ENCODE peak calls at places on chromosomes 2 and 18, in eight cellular contexts. One of them, this sample, is unnamed.

GRCh38 chr18:41391616-41392610 is 563.1 kb upstream of the PIK3C3 start:
- DNase-seq in AG09309: no peak
- DNase-seq in body of pancreas: peak; percentile 28
- DNase-seq in mammary epithelial cell: peak; percentile 34
- DNase-seq in fibroblast of lung: peak; percentile 72
- DNase-seq in GM20000: peak; percentile 14
- DNase-seq in epithelial cell of esophagus: peak; percentile 68
- DNase-seq in H9: peak; percentile 74
- DNase-seq in this sample: peak; percentile 32

GRCh38 chr18:50950626-50951025 is 17.2 kb upstream of the ELAC1 start:
- DNase-seq in AG09309: no peak
- DNase-seq in body of pancreas: no peak
- DNase-seq in mammary epithelial cell: no peak
- DNase-seq in fibroblast of lung: no peak
- DNase-seq in GM20000: no peak
- DNase-seq in epithelial cell of esophagus: no peak
- DNase-seq in H9: no peak
- DNase-seq in this sample: no peak

GRCh38 chr2:197073701-197074433 is 147.4 kb upstream of the PGAP1 start:
- DNase-seq in AG09309: no peak
- DNase-seq in body of pancreas: peak; percentile 20
- DNase-seq in mammary epithelial cell: no peak
- DNase-seq in fibroblast of lung: peak; percentile 62
- DNase-seq in GM20000: peak; percentile 17
- DNase-seq in epithelial cell of esophagus: no peak
- DNase-seq in H9: no peak
- DNase-seq in this sample: no peak

GRCh38 chr2:96772903-96773675 is 12.4 kb downstream of the CNNM4 start:
- DNase-seq in AG09309: no peak
- DNase-seq in body of pancreas: no peak
- DNase-seq in mammary epithelial cell: no peak
- DNase-seq in fibroblast of lung: no peak
- DNase-seq in GM20000: peak; percentile 64
- DNase-seq in epithelial cell of esophagus: no peak
- DNase-seq in H9: no peak
- DNase-seq in this sample: no peak

GRCh38 chr2:104900608-104901007 is 46.7 kb downstream of the POU3F3 start:
- DNase-seq in AG09309: no peak
- DNase-seq in body of pancreas: no peak
- DNase-seq in mammary epithelial cell: no peak
- DNase-seq in fibroblast of lung: no peak
- DNase-seq in GM20000: no peak
- DNase-seq in epithelial cell of esophagus: no peak
- DNase-seq in H9: no peak
- DNase-seq in this sample: no peak

GRCh38 chr18:58051765-58052460 is 7.9 kb downstream of the NEDD4L start:
- DNase-seq in AG09309: no peak
- DNase-seq in body of pancreas: no peak
- DNase-seq in mammary epithelial cell: peak; percentile 32
- DNase-seq in fibroblast of lung: peak; percentile 53
- DNase-seq in GM20000: peak; percentile 49
- DNase-seq in epithelial cell of esophagus: peak; percentile 31
- DNase-seq in H9: no peak
- DNase-seq in this sample: no peak

GRCh38 chr18:48989304-48990284 is 38.8 kb upstream of the SMAD7 start:
- DNase-seq in AG09309: no peak
- DNase-seq in body of pancreas: no peak
- DNase-seq in mammary epithelial cell: no peak
- DNase-seq in fibroblast of lung: peak; percentile 48
- DNase-seq in GM20000: no peak
- DNase-seq in epithelial cell of esophagus: no peak
- DNase-seq in H9: no peak
- DNase-seq in this sample: no peak

GRCh38 chr2:239194731-239195317 is 206.0 kb downstream of the HDAC4 start:
- DNase-seq in AG09309: no peak
- DNase-seq in body of pancreas: no peak
- DNase-seq in mammary epithelial cell: no peak
- DNase-seq in fibroblast of lung: no peak
- DNase-seq in GM20000: no peak
- DNase-seq in epithelial cell of esophagus: no peak
- DNase-seq in H9: peak; percentile 24
- DNase-seq in this sample: no peak

GRCh38 chr2:190267302-190267701 is 52.3 kb downstream of the HIBCH start:
- DNase-seq in AG09309: peak; percentile 39
- DNase-seq in body of pancreas: no peak
- DNase-seq in mammary epithelial cell: peak; percentile 74
- DNase-seq in fibroblast of lung: peak; percentile 73
- DNase-seq in GM20000: no peak
- DNase-seq in epithelial cell of esophagus: peak; percentile 76
- DNase-seq in H9: no peak
- DNase-seq in this sample: peak; percentile 50

GRCh38 chr18:64699116-64699515 is 550.2 kb upstream of the LINC00305 start:
- DNase-seq in AG09309: no peak
- DNase-seq in body of pancreas: no peak
- DNase-seq in mammary epithelial cell: no peak
- DNase-seq in fibroblast of lung: no peak
- DNase-seq in GM20000: no peak
- DNase-seq in epithelial cell of esophagus: no peak
- DNase-seq in H9: no peak
- DNase-seq in this sample: no peak

GRCh38 chr18:4004176-4004829 is 450.8 kb downstream of the DLGAP1 start:
- DNase-seq in AG09309: no peak
- DNase-seq in body of pancreas: no peak
- DNase-seq in mammary epithelial cell: peak; percentile 67
- DNase-seq in fibroblast of lung: peak; percentile 52
- DNase-seq in GM20000: no peak
- DNase-seq in epithelial cell of esophagus: peak; percentile 54
- DNase-seq in H9: no peak
- DNase-seq in this sample: no peak

DNA sequence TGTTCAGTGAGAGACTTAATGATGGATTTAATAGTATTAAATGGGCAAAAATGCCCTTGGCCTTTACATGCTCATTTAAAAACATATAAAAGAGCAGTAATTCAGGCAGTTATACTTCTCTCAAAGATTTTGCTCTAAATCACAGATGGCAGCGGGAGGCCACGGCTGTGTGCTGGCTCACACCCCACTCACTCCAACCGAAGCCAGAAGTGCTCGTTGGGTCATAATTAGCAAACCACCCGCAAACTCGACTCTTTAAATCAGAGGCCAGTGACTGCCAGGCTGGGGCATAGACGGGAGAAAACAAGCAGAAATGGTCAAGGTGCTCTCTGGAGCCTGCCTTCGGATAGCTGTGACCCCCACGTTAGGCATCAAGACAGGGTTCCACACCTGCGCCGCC is 297.2 kb upstream of the REV1 start:
- DNase-seq in AG09309: no peak
- DNase-seq in body of pancreas: no peak
- DNase-seq in mammary epithelial cell: no peak
- DNase-seq in fibroblast of lung: no peak
- DNase-seq in GM20000: no peak
- DNase-seq in epithelial cell of esophagus: no peak
- DNase-seq in H9: no peak
- DNase-seq in this sample: no peak
- TF ChIP-seq CTCF in AG09309: no peak
- TF ChIP-seq CTCF in body of pancreas: no peak
- TF ChIP-seq CTCF in mammary epithelial cell: no peak
- TF ChIP-seq CTCF in fibroblast of lung: no peak
- TF ChIP-seq CTCF in GM20000: no peak
- TF ChIP-seq CTCF in epithelial cell of esophagus: no peak
- TF ChIP-seq CTCF in H9: no peak
- TF ChIP-seq CTCF in this sample: no peak

DNA sequence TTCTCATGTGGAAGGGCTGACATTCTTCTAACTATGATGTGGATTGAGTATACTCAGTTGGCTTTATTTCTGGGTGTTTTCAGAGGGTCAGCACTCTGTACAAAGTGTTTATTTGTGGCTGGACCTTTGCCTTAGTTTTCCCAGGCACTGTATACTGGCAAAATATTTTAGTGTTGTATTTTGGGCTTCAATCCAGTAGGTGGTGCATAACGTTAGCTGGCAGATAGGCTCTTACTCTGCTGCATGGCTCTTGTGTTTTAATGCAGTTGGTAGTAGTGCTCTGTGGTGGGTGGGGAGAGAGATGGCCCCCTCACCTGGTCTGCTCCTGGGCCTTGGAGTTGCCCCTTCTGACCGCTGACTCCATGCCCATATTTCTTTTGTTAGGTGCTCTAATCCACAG is 75.6 kb upstream of the REG3A start:
- DNase-seq in AG09309: no peak
- DNase-seq in body of pancreas: no peak
- DNase-seq in mammary epithelial cell: no peak
- DNase-seq in fibroblast of lung: no peak
- DNase-seq in GM20000: no peak
- DNase-seq in epithelial cell of esophagus: no peak
- DNase-seq in H9: no peak
- DNase-seq in this sample: no peak
- TF ChIP-seq CTCF in AG09309: no peak
- TF ChIP-seq CTCF in body of pancreas: peak; percentile 38
- TF ChIP-seq CTCF in mammary epithelial cell: no peak
- TF ChIP-seq CTCF in fibroblast of lung: no peak
- TF ChIP-seq CTCF in GM20000: no peak
- TF ChIP-seq CTCF in epithelial cell of esophagus: no peak
- TF ChIP-seq CTCF in H9: peak; percentile 60
- TF ChIP-seq CTCF in this sample: no peak

GRCh38 chr2:7033136-7033960 is 116.1 kb downstream of the RNF144A start:
- DNase-seq in AG09309: no peak
- DNase-seq in body of pancreas: no peak
- DNase-seq in mammary epithelial cell: no peak
- DNase-seq in fibroblast of lung: no peak
- DNase-seq in GM20000: no peak
- DNase-seq in epithelial cell of esophagus: no peak
- DNase-seq in H9: no peak
- DNase-seq in this sample: no peak

GRCh38 chr2:7029291-7030059 is 112.3 kb downstream of the RNF144A start:
- DNase-seq in AG09309: no peak
- DNase-seq in body of pancreas: no peak
- DNase-seq in mammary epithelial cell: no peak
- DNase-seq in fibroblast of lung: no peak
- DNase-seq in GM20000: no peak
- DNase-seq in epithelial cell of esophagus: no peak
- DNase-seq in H9: no peak
- DNase-seq in this sample: no peak

GRCh38 chr2:7030810-7031209 is 113.6 kb downstream of the RNF144A start:
- DNase-seq in AG09309: no peak
- DNase-seq in body of pancreas: no peak
- DNase-seq in mammary epithelial cell: no peak
- DNase-seq in fibroblast of lung: no peak
- DNase-seq in GM20000: no peak
- DNase-seq in epithelial cell of esophagus: no peak
- DNase-seq in H9: no peak
- DNase-seq in this sample: no peak

GRCh38 chr2:7032371-7032770 is 115.2 kb downstream of the RNF144A start:
- DNase-seq in AG09309: no peak
- DNase-seq in body of pancreas: no peak
- DNase-seq in mammary epithelial cell: no peak
- DNase-seq in fibroblast of lung: no peak
- DNase-seq in GM20000: no peak
- DNase-seq in epithelial cell of esophagus: no peak
- DNase-seq in H9: no peak
- DNase-seq in this sample: no peak

DNA sequence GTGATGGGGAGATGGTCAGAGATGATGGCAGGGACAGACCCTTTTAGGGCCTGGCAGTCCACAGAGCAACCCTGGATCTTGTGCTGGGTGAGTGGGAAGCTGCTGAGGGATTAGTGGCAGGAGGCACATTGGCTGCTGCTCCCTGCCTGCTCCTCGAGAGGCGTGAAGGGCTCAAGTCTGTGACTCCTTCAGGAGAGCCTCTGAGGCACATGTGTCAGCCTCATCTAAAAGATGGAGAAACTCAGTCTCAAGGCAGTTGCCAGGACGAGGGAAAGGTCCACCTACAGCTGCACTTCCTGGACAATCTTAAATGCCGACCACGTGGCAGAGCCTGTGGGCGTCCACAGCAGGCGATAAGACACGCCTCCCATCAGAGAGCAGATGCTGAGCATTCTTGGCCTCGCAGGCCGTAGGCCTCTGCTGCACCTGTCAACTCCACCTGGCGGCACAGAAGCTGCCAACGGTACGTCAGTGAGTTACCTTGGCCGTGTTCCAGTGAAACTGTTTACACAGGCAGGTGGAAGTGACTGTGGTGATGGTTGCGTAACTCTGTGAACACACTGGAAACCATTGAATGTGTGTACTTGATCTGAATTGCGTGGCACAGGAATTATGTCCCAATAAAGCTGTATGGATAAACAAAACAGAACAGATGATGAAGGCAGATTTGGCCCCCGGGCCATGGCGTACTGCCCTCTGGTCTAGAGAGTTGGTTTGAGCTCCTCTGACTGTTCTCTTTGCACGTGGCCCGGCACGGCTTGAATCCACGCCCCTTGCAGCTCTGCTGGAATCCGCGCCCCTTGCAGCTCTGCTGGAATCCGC is 114.4 kb downstream of the RNF144A start:
- DNase-seq in AG09309: no peak
- DNase-seq in body of pancreas: peak; percentile 100
- DNase-seq in mammary epithelial cell: peak; percentile 68
- DNase-seq in fibroblast of lung: no peak
- DNase-seq in GM20000: no peak
- DNase-seq in epithelial cell of esophagus: peak; percentile 55
- DNase-seq in H9: no peak
- DNase-seq in this sample: no peak
- TF ChIP-seq CTCF in AG09309: no peak
- TF ChIP-seq CTCF in body of pancreas: peak; percentile 50
- TF ChIP-seq CTCF in mammary epithelial cell: no peak
- TF ChIP-seq CTCF in fibroblast of lung: no peak
- TF ChIP-seq CTCF in GM20000: no peak
- TF ChIP-seq CTCF in epithelial cell of esophagus: no peak
- TF ChIP-seq CTCF in H9: no peak
- TF ChIP-seq CTCF in this sample: no peak

GRCh38 chr2:55013936-55014335 is 36.3 kb downstream of the RTN4 start:
- DNase-seq in AG09309: no peak
- DNase-seq in body of pancreas: no peak
- DNase-seq in mammary epithelial cell: no peak
- DNase-seq in fibroblast of lung: no peak
- DNase-seq in GM20000: no peak
- DNase-seq in epithelial cell of esophagus: no peak
- DNase-seq in H9: no peak
- DNase-seq in this sample: no peak

GRCh38 chr2:55017880-55018279 is 32.4 kb downstream of the RTN4 start:
- DNase-seq in AG09309: no peak
- DNase-seq in body of pancreas: no peak
- DNase-seq in mammary epithelial cell: no peak
- DNase-seq in fibroblast of lung: no peak
- DNase-seq in GM20000: no peak
- DNase-seq in epithelial cell of esophagus: no peak
- DNase-seq in H9: no peak
- DNase-seq in this sample: no peak

GRCh38 chr2:55017428-55017827 is 32.8 kb downstream of the RTN4 start:
- DNase-seq in AG09309: no peak
- DNase-seq in body of pancreas: no peak
- DNase-seq in mammary epithelial cell: no peak
- DNase-seq in fibroblast of lung: no peak
- DNase-seq in GM20000: no peak
- DNase-seq in epithelial cell of esophagus: no peak
- DNase-seq in H9: no peak
- DNase-seq in this sample: no peak

GRCh38 chr2:55012648-55013484 is 37.4 kb downstream of the RTN4 start:
- DNase-seq in AG09309: no peak
- DNase-seq in body of pancreas: no peak
- DNase-seq in mammary epithelial cell: peak; percentile 45
- DNase-seq in fibroblast of lung: no peak
- DNase-seq in GM20000: no peak
- DNase-seq in epithelial cell of esophagus: peak; percentile 40
- DNase-seq in H9: no peak
- DNase-seq in this sample: no peak

GRCh38 chr2:55014962-55015939 is 35.0 kb downstream of the RTN4 start:
- DNase-seq in AG09309: peak; percentile 59
- DNase-seq in body of pancreas: peak; percentile 86
- DNase-seq in mammary epithelial cell: peak; percentile 57
- DNase-seq in fibroblast of lung: peak; percentile 76
- DNase-seq in GM20000: peak; percentile 21
- DNase-seq in epithelial cell of esophagus: peak; percentile 73
- DNase-seq in H9: no peak
- DNase-seq in this sample: peak; percentile 21
- TF ChIP-seq CTCF in AG09309: peak; percentile 70
- TF ChIP-seq CTCF in body of pancreas: peak; percentile 95
- TF ChIP-seq CTCF in mammary epithelial cell: peak; percentile 76
- TF ChIP-seq CTCF in fibroblast of lung: peak; percentile 64
- TF ChIP-seq CTCF in GM20000: peak; percentile 36
- TF ChIP-seq CTCF in epithelial cell of esophagus: peak; percentile 75
- TF ChIP-seq CTCF in H9: peak; percentile 70
- TF ChIP-seq CTCF in this sample: peak; percentile 61

This sample was measured in AG04450.